ENCODE peak calls at places on chromosomes 4 and X, in six cellular contexts. Z is fibroblast of lung, T is neural progenitor cell, L is HCT116, H is mammary epithelial cell, O is K562. E is an unnamed sample.

GRCh38 chrX:8981742-8982141 is 52.2 kb downstream of the FAM9B start:
- DNase-seq in Z (peak; percentile 15), T (peak; percentile 15), L (no peak), H (no peak), O (no peak), E (no peak)

GRCh38 chr4:38788327-38788726 is 5.5 kb upstream of the TLR10 start:
- DNase-seq in Z (peak; percentile 67), T (no peak), L (no peak), H (peak; percentile 76), O (no peak), E (no peak)

GRCh38 chr4:185019451-185020292 is 1.4 kb downstream of the HELT start:
- DNase-seq in Z (no peak), T (peak; percentile 72), L (no peak), H (peak; percentile 27), O (no peak), E (no peak)

GRCh38 chr4:76605099-76605563 is 170.1 kb downstream of the SHROOM3 start:
- DNase-seq in Z (peak; percentile 37), T (no peak), L (no peak), H (no peak), O (no peak), E (no peak)

GRCh38 chr4:6331018-6331417 is 61.4 kb downstream of the WFS1 start:
- DNase-seq in Z (no peak), T (no peak), L (no peak), H (no peak), O (peak; percentile 59), E (no peak)

GRCh38 chr4:108926058-108926457 is 163.2 kb upstream of the ETNPPL start:
- DNase-seq in Z (peak; percentile 14), T (no peak), L (no peak), H (no peak), O (no peak), E (no peak)

GRCh38 chr4:102598759-102599379 is 97.7 kb downstream of the NFKB1 start:
- DNase-seq in Z (peak; percentile 31), T (no peak), L (no peak), H (no peak), O (no peak), E (no peak)

GRCh38 chrX:139826065-139827044 is 106.5 kb downstream of the ATP11C start:
- DNase-seq in Z (peak; percentile 86), T (no peak), L (no peak), H (peak; percentile 75), O (no peak), E (no peak)

GRCh38 chr4:40992472-40993298 is 221.7 kb downstream of the APBB2 start:
- DNase-seq in Z (peak; percentile 88), T (no peak), L (no peak), H (peak; percentile 79), O (no peak), E (no peak)

GRCh38 chrX:255923-256331 is 25.3 kb upstream of the PLCXD1 start:
- DNase-seq in Z (no peak), T (no peak), L (no peak), H (no peak), O (no peak), E (no peak)

GRCh38 chr4:106365613-106366012 is 3.0 kb downstream of the GIMD1 start:
- DNase-seq in Z (peak; percentile 96), T (no peak), L (no peak), H (peak; percentile 82), O (no peak), E (no peak)

GRCh38 chr4:8440491-8441311 is at the start of the genes ACOX3 and TRMT44:
- DNase-seq in Z (peak; percentile 89), T (peak; percentile 91), L (peak; percentile 78), H (peak; percentile 94), O (peak; percentile 91), E (peak; percentile 95)

GRCh38 chr4:22522706-22523501 is 7.0 kb upstream of the ADGRA3 start:
- DNase-seq in Z (no peak), T (no peak), L (no peak), H (no peak), O (no peak), E (no peak)

GRCh38 chr4:139740531-139741041 is 75.0 kb downstream of the MGST2 start:
- DNase-seq in Z (peak; percentile 94), T (no peak), L (no peak), H (peak; percentile 59), O (no peak), E (peak; percentile 58)

GRCh38 chr4:53866055-53866454 is 198.3 kb downstream of the CHIC2 start:
- DNase-seq in Z (peak; percentile 16), T (no peak), L (no peak), H (no peak), O (no peak), E (no peak)

GRCh38 chr4:988726-989721 is 2.2 kb downstream of the IDUA start:
- DNase-seq in Z (no peak), T (no peak), L (no peak), H (no peak), O (no peak), E (no peak)

GRCh38 chr4:158410272-158410671 is 111.4 kb upstream of the RXFP1 start:
- DNase-seq in Z (no peak), T (peak; percentile 5), L (peak; percentile 3), H (peak; percentile 22), O (no peak), E (no peak)

GRCh38 chr4:74623041-74623440 is 171.3 kb downstream of the BTC start:
- DNase-seq in Z (no peak), T (peak; percentile 45), L (peak; percentile 82), H (peak; percentile 52), O (peak; percentile 61), E (no peak)

GRCh38 chrX:40108084-40108958 is 10.6 kb upstream of the BCOR start:
- DNase-seq in Z (peak; percentile 69), T (peak; percentile 76), L (no peak), H (no peak), O (no peak), E (no peak)

GRCh38 chr4:63937961-63938360 is 471.3 kb downstream of the TECRL start:
- DNase-seq in Z (no peak), T (no peak), L (no peak), H (no peak), O (no peak), E (no peak)

GRCh38 chr4:88276952-88277710 is 7.2 kb downstream of the PPM1K start:
- DNase-seq in Z (no peak), T (no peak), L (no peak), H (no peak), O (no peak), E (no peak)

GRCh38 chr4:46994007-46994405 is 625 bp upstream of the GABRA4 start:
- DNase-seq in Z (peak; percentile 2), T (peak; percentile 21), L (no peak), H (no peak), O (no peak), E (no peak)
- TF ChIP-seq EZH2 in Z (no peak), T (peak; percentile 61), L (no peak), H (peak; percentile 12), O (no peak), E (no peak)

GRCh38 chrX:94204524-94204923 is 530.5 kb downstream of the FAM133A start:
- DNase-seq in Z (no peak), T (no peak), L (no peak), H (peak; percentile 1), O (no peak), E (no peak)
- H3K4me1 ChIP-seq in Z (no peaks in the 10 kb centered on the region), T (no peaks in the 10 kb centered on the region), L (no peaks in the 10 kb centered on the region), H (peaks cover 5% of the 10 kb centered on the region), O (no peaks in the 10 kb centered on the region), E (no peaks in the 10 kb centered on the region)

DNA sequence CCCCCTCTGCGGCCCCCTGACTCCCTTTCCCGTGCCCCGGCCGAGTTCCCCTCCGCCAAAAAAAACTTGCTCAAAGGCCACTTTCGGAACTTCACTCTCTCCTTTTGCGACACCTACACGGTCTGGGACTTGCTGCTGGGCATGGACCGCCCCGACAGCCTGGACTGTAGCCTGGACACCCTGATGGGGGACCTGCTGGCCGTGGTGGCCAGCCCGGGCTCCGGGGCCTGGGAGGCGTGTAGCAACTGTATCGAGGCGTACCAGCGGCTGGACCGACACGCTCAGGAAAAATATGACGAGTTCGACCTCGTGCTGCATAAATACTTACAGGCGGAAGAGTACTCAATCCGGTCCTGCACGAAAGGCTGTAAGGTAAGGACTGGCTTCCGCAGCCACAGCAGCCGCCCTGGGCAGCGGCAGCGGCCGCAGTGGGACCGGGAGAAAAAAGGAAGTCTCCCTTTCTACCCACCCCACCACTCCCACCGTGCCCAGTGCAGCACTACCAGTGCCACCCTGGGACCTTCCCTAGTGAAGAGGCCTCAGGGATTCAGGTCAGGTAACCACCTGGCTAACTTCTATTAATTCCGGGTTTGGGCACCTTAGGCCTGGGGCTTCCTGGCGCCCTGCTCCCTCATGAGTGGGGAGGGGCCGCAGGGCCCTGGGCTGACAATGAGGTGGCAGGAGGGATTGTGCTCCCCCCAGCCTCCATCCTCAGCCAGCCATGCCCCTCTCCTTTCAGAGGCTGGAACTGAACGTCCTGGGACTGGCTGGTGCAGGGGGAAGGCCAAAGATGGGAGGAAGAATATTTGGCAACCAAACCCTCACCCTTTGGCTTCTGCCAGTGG is 1.9 kb downstream of the NALF2 start:
- DNase-seq in Z (no peak), T (peak; percentile 7), L (no peak), H (no peak), O (no peak), E (no peak)
- TF ChIP-seq EZH2 in Z (peak; percentile 48), T (peak; percentile 63), L (no peak), H (peak; percentile 53), O (no peak), E (no peak)

GRCh38 chrX:153922286-153922573 is 3.8 kb downstream of the ARHGAP4 start:
- DNase-seq in Z (no peak), T (no peak), L (no peak), H (no peak), O (no peak), E (no peak)
- H3K4me1 ChIP-seq in Z (peaks cover 7% of the 10 kb centered on the region), T (peaks cover 8% of the 10 kb centered on the region), L (peaks cover 11% of the 10 kb centered on the region), H (peaks cover 24% of the 10 kb centered on the region), O (peaks cover 42% of the 10 kb centered on the region), E (peaks cover 7% of the 10 kb centered on the region)

GRCh38 chr4:94871644-94872305 is 114.0 kb downstream of the BMPR1B start:
- DNase-seq in Z (peak; percentile 17), T (no peak), L (no peak), H (no peak), O (no peak), E (no peak)

GRCh38 chr4:94870151-94870550 is 112.4 kb downstream of the BMPR1B start:
- DNase-seq in Z (peak; percentile 50), T (no peak), L (no peak), H (no peak), O (no peak), E (no peak)
- TF ChIP-seq EZH2 in Z (no peak), T (no peak), L (no peak), H (no peak), O (no peak), E (no peak)

DNA sequence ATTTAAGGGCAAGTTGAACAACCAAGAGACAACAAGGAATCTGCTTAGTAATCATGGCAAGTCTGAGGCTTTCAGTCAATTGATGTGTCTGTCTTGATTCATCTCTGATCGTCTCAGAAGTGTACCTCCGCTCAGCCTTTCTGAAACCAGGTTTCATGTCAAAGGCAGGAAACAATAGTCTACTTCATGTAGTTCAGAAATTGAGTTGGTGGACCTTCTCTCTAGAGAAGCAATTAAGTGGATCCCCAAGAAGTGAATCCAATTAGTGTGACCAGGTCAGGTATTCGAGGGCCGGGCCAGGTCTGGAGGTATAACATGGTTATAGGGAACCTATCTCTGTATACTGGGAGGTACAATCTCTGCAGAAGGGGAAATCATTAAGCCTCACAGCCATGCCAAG is 31.9 kb downstream of the DAPP1 start:
- DNase-seq in Z (no peak), T (no peak), L (no peak), H (no peak), O (no peak), E (no peak)
- H3K4me1 ChIP-seq in Z (no peaks in the 10 kb centered on the region), T (no peaks in the 10 kb centered on the region), L (no peaks in the 10 kb centered on the region), H (no peaks in the 10 kb centered on the region), O (no peaks in the 10 kb centered on the region), E (no peaks in the 10 kb centered on the region)

E was measured in PC-9.